ENCODE peak calls at places on chromosomes 12 and 14, in five cellular contexts. K is RWPE2, A is fibroblast of lung, X is testis, V is lower lobe of right lung. B is an unnamed sample.

GRCh38 chr14:79279645-79280399 is 931.5 kb downstream of the DIO2 start:
- DNase-seq in K (peak), A (peak), X (no peak), V (peak), B (no peak)

GRCh38 chr12:116125084-116125483 is 152.4 kb downstream of the MED13L start:
- DNase-seq in K (no peak), A (no peak), X (no peak), V (no peak), B (no peak)

GRCh38 chr14:60349663-60350365 is 100.8 kb downstream of the PPM1A start:
- DNase-seq in K (no peak), A (peak), X (peak), V (no peak), B (peak)

GRCh38 chr14:88140874-88141273 is 135.9 kb downstream of the GPR65 start:
- DNase-seq in K (no peak), A (no peak), X (no peak), V (no peak), B (no peak)

GRCh38 chr12:132366341-132366861 is 37.0 kb upstream of the GALNT9 start:
- DNase-seq in K (peak), A (no peak), X (no peak), V (no peak), B (no peak)

GRCh38 chr12:12628013-12628412 is 16.3 kb downstream of the CREBL2 start:
- DNase-seq in K (no peak), A (no peak), X (no peak), V (no peak), B (peak)

GRCh38 chr12:31368666-31369361 is 42.9 kb upstream of the SINHCAF start:
- DNase-seq in K (no peak), A (no peak), X (no peak), V (no peak), B (no peak)

GRCh38 chr12:123075092-123075491 is 75.8 kb downstream of the PITPNM2 start:
- DNase-seq in K (no peak), A (no peak), X (no peak), V (no peak), B (no peak)

GRCh38 chr14:92759300-92759678 is 10.9 kb upstream of the LGMN start:
- DNase-seq in K (no peak), A (no peak), X (no peak), V (no peak), B (peak)

GRCh38 chr12:16492240-16492639 is 113.7 kb downstream of the LMO3 start:
- DNase-seq in K (no peak), A (no peak), X (no peak), V (no peak), B (no peak)

GRCh38 chr12:3667485-3667884 is 85.4 kb downstream of the CRACR2A start:
- DNase-seq in K (no peak), A (no peak), X (no peak), V (no peak), B (no peak)

GRCh38 chr14:69005432-69006148 is 26.5 kb upstream of the ACTN1 start:
- DNase-seq in K (peak), A (peak), X (no peak), V (no peak), B (peak)

GRCh38 chr12:131499160-131499863 is 211.6 kb upstream of the SFSWAP start:
- DNase-seq in K (no peak), A (no peak), X (no peak), V (no peak), B (no peak)

GRCh38 chr12:113138826-113139225 is 3.3 kb upstream of the RASAL1 start:
- DNase-seq in K (no peak), A (no peak), X (no peak), V (peak), B (no peak)

GRCh38 chr14:50339178-50339804 is 27.2 kb downstream of the DMAC2L start:
- DNase-seq in K (no peak), A (no peak), X (no peak), V (no peak), B (no peak)

GRCh38 chr12:28766398-28766797 is 382.7 kb upstream of the FAR2 start:
- DNase-seq in K (no peak), A (no peak), X (no peak), V (no peak), B (no peak)

GRCh38 chr12:47838286-47838931 is 18.7 kb upstream of the HDAC7 start:
- DNase-seq in K (no peak), A (peak), X (no peak), V (no peak), B (peak)

GRCh38 chr12:131085125-131085815 is 131.6 kb downstream of the ADGRD1 start:
- DNase-seq in K (peak), A (no peak), X (peak), V (peak), B (no peak)

GRCh38 chr12:65675141-65675621 is 149.1 kb upstream of the HMGA2 start:
- DNase-seq in K (no peak), A (peak), X (no peak), V (no peak), B (no peak)

GRCh38 chr12:51357374-51358047 is 11.0 kb upstream of the CELA1 start:
- DNase-seq in K (no peak), A (no peak), X (no peak), V (no peak), B (no peak)

GRCh38 chr12:24822121-24822899 is 126.6 kb downstream of the BCAT1 start:
- DNase-seq in K (no peak), A (peak), X (no peak), V (no peak), B (peak)

GRCh38 chr12:111369496-111370220 is 763 bp upstream of the PHETA1 start:
- DNase-seq in K (no peak), A (no peak), X (no peak), V (no peak), B (no peak)

GRCh38 chr12:98352835-98353234 is 162.6 kb upstream of the TMPO start:
- DNase-seq in K (no peak), A (no peak), X (no peak), V (no peak), B (peak)

GRCh38 chr14:29320261-29320660 is 553.7 kb downstream of the FOXG1 start:
- DNase-seq in K (no peak), A (no peak), X (no peak), V (no peak), B (no peak)

GRCh38 chr12:129483494-129483893 is 420.3 kb downstream of the TMEM132D start:
- DNase-seq in K (no peak), A (no peak), X (no peak), V (no peak), B (no peak)

GRCh38 chr14:61608245-61609142 is 86.8 kb upstream of the HIF1A start:
- DNase-seq in K (no peak), A (peak), X (no peak), V (no peak), B (peak)

GRCh38 chr12:116529048-116529447 is 30.1 kb upstream of the MAP1LC3B2 start:
- DNase-seq in K (no peak), A (peak), X (peak), V (no peak), B (peak)

GRCh38 chr14:104384776-104385071 is 194.8 kb upstream of the C14orf180 start:
- DNase-seq in K (peak), A (no peak), X (no peak), V (no peak), B (no peak)

GRCh38 chr14:104851896-104852663 is 13.0 kb upstream of the CEP170B start:
- DNase-seq in K (peak), A (no peak), X (no peak), V (no peak), B (no peak)

GRCh38 chr14:99041141-99041819 is 230.7 kb downstream of the BCL11B start:
- DNase-seq in K (no peak), A (no peak), X (no peak), V (no peak), B (no peak)

GRCh38 chr14:101017806-101018560 is 114.5 kb upstream of the RTL1 start:
- DNase-seq in K (peak), A (no peak), X (no peak), V (no peak), B (no peak)

GRCh38 chr14:59103396-59103795 is 85.1 kb upstream of the DAAM1 start:
- DNase-seq in K (no peak), A (peak), X (no peak), V (no peak), B (peak)

GRCh38 chr14:83294941-83295340 is 1761.3 kb upstream of the SEL1L start:
- DNase-seq in K (no peak), A (peak), X (no peak), V (no peak), B (no peak)

GRCh38 chr14:83297361-83297760 is 1763.7 kb upstream of the SEL1L start:
- DNase-seq in K (no peak), A (no peak), X (no peak), V (no peak), B (no peak)

DNA sequence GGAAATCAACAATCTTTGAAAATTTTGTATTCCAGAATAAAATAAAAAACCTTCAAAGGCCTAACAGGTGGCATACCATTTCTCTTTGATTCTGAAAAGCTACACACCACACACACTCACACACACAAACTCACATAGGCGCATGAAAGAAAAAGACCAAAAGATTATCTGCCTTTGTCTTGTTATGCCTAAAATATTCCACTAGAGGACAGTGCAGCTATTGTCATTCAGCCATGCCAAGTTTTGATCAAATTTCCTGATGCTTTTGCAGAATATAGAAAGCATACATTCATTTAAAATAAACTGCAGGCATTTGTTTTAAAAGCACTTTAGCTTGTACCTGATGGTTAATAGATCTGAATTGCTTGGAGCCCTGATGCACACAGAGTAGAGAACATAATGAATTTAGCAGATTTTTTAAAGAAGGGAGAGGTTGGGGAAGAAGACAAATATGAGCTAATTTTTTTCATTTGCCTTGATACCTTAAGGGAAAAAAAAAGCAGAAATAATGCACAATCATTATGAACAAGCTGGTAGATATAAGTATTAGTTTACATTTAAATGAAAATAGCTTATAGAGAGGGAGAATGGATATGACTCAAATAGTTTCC is 1766.9 kb upstream of the SEL1L start:
- DNase-seq in K (no peak), A (peak), X (no peak), V (no peak), B (peak)
- TF ChIP-seq CTCF in K (peak), A (peak), X (peak), V (peak), B (peak)

GRCh38 chr12:69007858-69008314 is 74.9 kb upstream of the CPM start:
- DNase-seq in K (no peak), A (peak), X (no peak), V (no peak), B (no peak)

GRCh38 chr12:69002969-69003368 is 70.0 kb upstream of the CPM start:
- DNase-seq in K (no peak), A (no peak), X (no peak), V (no peak), B (no peak)

GRCh38 chr12:69007166-69007857 is 74.3 kb upstream of the CPM start:
- DNase-seq in K (no peak), A (peak), X (peak), V (no peak), B (peak)

GRCh38 chr12:69014047-69014446 is 81.1 kb upstream of the CPM start:
- DNase-seq in K (no peak), A (no peak), X (no peak), V (no peak), B (no peak)

GRCh38 chr12:69008510-69008909 is 75.5 kb upstream of the CPM start:
- DNase-seq in K (no peak), A (peak), X (no peak), V (no peak), B (no peak)
- H3K4me3 ChIP-seq in K (no peak), A (no peak), X (no peak), V (no peak), B (no peak)

DNA sequence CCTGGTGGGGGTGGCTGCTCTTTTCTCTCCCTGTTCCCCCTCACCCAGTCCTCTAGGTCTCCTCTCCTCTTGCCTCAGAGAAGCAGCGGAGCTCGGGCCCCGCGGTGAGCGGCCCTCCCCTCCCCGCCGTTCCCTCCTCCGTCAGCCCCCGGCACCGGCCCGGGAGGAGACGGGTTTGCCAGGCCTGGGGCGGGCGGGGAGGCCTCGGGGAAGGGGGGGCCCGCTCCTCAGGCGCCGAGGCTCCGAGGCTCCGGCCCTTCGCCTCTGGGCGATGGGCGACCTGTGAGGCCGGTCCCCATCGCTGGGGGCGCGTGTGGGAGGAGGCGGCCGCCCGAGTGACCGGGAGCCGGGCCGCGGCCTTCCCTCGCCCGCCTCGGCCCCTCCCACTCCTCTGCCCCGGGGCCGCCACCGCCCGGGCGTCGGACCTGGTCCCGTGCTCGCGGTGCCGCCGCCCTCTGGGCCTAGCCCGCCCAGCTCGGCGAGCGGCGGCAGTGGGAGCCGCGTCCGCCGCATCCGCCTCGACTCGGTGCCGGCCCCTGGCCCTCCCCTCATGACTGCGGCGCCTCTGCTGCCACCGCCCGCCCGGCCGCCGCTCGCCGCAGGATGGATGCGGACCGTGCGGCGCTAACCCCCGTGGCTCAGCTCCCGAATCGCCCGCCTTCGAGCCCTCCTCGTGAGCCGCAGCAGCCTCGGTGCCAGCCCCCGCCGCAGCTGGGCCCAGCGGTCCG is 458 bp downstream of the WNK1 start:
- DNase-seq in K (no peak), A (peak), X (peak), V (peak), B (peak)
- TF ChIP-seq CTCF in K (peak), A (no peak), X (no peak), V (peak), B (no peak)

GRCh38 chr12:2053675-2054070 is 886 bp downstream of the CACNA1C start:
- DNase-seq in K (no peak), A (peak), X (no peak), V (no peak), B (peak)
- H3K4me3 ChIP-seq in K (no peak), A (peak), X (peak), V (peak), B (peak)

DNA sequence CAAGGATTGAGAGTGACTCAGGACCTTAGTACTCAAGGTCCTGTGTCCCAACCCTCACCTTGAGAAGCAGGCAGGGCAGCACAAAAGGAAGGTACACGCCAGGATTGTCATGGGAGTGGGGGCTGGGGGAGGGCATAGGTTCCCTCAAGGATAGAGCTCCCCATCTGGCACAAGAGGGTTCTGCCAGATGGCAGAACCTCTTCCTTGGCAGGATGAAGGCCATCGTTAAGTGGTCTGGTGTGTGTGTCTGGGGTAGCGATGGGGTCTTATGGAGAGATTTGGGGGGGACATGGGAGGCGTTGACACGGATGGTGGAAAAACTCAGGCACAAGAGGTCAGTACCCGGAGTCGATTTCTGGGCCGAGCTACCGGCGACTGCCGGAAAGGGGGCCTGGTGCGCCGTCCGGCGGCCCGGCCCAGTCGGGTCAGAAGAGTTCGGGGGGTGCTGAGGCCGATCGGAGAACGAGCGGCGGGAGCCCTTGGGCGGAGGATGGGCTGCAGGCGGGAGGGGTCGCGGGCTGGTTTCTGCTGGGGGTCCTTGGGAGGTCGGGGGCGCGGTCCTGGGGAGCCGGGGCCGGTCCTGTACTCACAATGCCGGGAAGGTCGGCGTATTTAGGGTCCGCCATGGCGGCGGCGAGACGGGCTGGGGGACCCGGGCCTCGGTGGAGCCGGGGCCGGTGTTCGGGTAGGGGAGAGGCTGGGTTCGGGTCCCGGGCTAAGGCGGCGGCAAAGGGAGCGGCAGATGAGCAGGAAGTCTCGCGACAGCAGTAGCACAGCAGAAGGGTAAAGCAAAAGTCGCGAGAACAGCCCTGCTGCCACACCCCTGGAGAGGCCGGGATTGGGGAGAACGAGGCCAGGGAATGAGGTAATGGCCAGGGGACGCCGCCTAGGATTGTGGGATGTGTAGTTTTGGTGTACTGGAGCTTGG is at the start of gene DCTN2:
- DNase-seq in K (peak), A (peak), X (peak), V (peak), B (peak)
- TF ChIP-seq CTCF in K (peak), A (no peak), X (no peak), V (no peak), B (no peak)

DNA sequence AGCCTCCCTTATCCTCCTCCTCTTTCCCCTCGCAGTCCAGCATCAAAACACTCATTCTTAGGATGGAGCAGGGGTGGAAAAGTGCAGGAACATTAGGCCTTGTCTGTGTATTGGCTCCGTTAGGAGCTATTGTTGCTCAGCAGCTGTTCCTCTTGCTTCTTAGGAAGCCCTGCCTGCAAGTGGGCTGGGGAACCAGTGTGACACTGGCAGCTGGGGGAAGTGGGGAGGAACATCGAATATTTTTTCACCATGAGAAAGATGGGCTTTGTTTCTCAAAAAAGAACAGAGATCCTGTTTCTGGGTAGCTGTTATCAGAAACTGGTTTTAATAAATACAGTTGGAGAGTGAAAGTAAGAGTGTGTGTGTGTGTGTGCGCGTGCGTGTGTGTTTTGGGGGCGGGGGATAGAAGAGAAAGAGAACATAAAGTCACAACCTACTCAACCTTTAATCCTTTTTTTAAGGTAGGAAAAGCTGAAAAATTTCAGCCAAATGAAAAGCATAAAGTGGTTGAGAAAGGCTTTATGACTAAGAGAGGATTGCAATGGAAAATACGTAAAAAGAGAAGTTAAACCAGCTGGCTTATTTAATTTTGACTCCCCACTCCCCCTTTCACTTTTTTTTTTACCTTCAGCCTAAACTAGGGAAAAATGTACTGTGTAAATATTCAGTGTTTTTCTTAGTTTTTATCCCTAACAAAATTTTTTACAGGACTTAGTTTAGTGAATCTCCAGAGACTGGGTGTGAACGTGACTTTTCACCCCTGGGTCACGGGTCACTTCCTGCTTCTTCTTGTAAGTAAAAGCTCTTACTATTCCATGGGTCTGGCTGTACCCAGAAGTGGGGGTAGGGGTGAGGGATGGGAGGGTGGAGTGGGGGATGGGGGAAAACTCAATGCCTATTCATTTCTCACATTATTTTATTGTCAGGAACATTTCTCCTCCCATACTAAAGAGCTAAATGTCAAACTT is 197.1 kb upstream of the PLEKHG7 start:
- DNase-seq in K (no peak), A (peak), X (peak), V (peak), B (peak)
- H3K4me3 ChIP-seq in K (no peak), A (peak), X (no peak), V (peak), B (no peak)

GRCh38 chr12:19772776-19773175 is 333.5 kb downstream of the AEBP2 start:
- DNase-seq in K (no peak), A (no peak), X (no peak), V (no peak), B (no peak)

GRCh38 chr12:19775241-19775640 is 335.9 kb downstream of the AEBP2 start:
- DNase-seq in K (no peak), A (no peak), X (no peak), V (no peak), B (no peak)

DNA sequence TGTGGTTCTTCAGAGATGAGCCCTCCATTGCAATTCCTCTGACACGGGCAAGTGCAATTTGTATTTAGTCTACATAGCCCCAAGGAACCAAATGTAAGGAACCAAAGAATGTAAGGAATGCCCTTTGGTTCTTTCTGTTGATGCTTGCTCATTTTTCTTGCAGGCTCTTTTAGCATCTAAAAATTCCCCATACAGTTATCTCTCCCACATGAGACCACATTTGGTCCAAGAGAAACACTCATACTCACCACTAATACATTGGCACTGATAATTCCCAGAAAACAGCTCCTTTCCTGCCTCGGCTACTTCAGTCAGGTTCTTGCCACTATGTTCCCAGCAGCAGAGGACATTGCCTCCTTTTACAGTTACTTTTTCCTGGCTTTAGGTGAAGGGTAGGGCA is 332.6 kb downstream of the AEBP2 start:
- DNase-seq in K (no peak), A (peak), X (no peak), V (no peak), B (peak)
- TF ChIP-seq CTCF in K (no peak), A (no peak), X (no peak), V (no peak), B (peak)

GRCh38 chr14:103332143-103332919 is 1.7 kb upstream of the EIF5 start:
- DNase-seq in K (no peak), A (no peak), X (peak), V (no peak), B (no peak)
- H3K4me3 ChIP-seq in K (peak), A (peak), X (no peak), V (peak), B (no peak)